ENCODE peak calls at places on chromosomes 12 and 14, in eight cellular contexts. R is GM06990; A is GM04504; L is iPS DF 19.7; O is GOT3; Z is foreskin melanocyte; T is stimulated activated CD4-positive, alpha-beta T cell treated with anti-CD3 and anti-CD28 coated beads, Interleukin-4, amount 100 ng/mL, for 48 hours; U is stimulated activated CD8-positive, alpha-beta memory T cell treated with anti-CD3 and anti-CD28 coated beads, Interleukin-7, amount 100 ng/mL, for 24 hours. C is an unnamed sample.

GRCh38 chr14:19801118-19801464 is 2.5 kb upstream of the OR4N2 start:
- DNase-seq in R (no peak), A (no peak), L (no peak), O (no peak), Z (no peak), T (no peak), U (no peak), C (no peak)

GRCh38 chr12:114668905-114669304 is 15.1 kb downstream of the TBX3 start:
- DNase-seq in R (no peak), A (no peak), L (no peak), O (no peak), Z (no peak), T (no peak), U (no peak), C (no peak)

GRCh38 chr12:132456186-132456943 is 33.6 kb upstream of the FBRSL1 start:
- DNase-seq in R (no peak), A (no peak), L (no peak), O (no peak), Z (no peak), T (no peak), U (no peak), C (no peak)

GRCh38 chr12:57107456-57107855 is 3.7 kb downstream of the STAT6 start:
- DNase-seq in R (no peak), A (no peak), L (no peak), O (no peak), Z (no peak), T (no peak), U (no peak), C (no peak)

GRCh38 chr14:50906326-50906725 is 34.5 kb downstream of the ABHD12B start:
- DNase-seq in R (no peak), A (no peak), L (no peak), O (no peak), Z (peak), T (no peak), U (no peak), C (no peak)

GRCh38 chr14:76976623-76977005 is 51.9 kb downstream of the IRF2BPL start:
- DNase-seq in R (no peak), A (no peak), L (no peak), O (no peak), Z (no peak), T (no peak), U (no peak), C (no peak)

GRCh38 chr12:102323799-102324198 is 126.2 kb upstream of the PMCH start:
- DNase-seq in R (no peak), A (no peak), L (no peak), O (no peak), Z (no peak), T (no peak), U (no peak), C (no peak)

GRCh38 chr12:54017027-54017788 is 8.4 kb downstream of the HOXC8 start:
- DNase-seq in R (no peak), A (no peak), L (no peak), O (no peak), Z (peak), T (no peak), U (no peak), C (no peak)

GRCh38 chr12:65961731-65962130 is 137.4 kb downstream of the HMGA2 start:
- DNase-seq in R (no peak), A (no peak), L (no peak), O (no peak), Z (no peak), T (no peak), U (no peak), C (no peak)

GRCh38 chr12:64318605-64319004 is 72.0 kb downstream of the C12orf56 start:
- DNase-seq in R (peak), A (no peak), L (peak), O (no peak), Z (no peak), T (no peak), U (no peak), C (no peak)

GRCh38 chr12:67630373-67631088 is 18.0 kb upstream of the DYRK2 start:
- DNase-seq in R (peak), A (no peak), L (peak), O (no peak), Z (no peak), T (peak), U (peak), C (no peak)

GRCh38 chr12:10537721-10538120 is 32.0 kb downstream of the EIF2S3B start:
- DNase-seq in R (no peak), A (no peak), L (no peak), O (no peak), Z (no peak), T (no peak), U (no peak), C (no peak)